ENCODE peak calls at places on chromosomes 6 and 20, in nine cellular contexts. One of them, this sample, is unnamed.

GRCh38 chr6:159700970-159701369 is 7.9 kb upstream of the SOD2 start:
- DNase-seq in PC-3: no peak
- DNase-seq in lower leg skin: no peak
- DNase-seq in foreskin fibroblast: no peak
- DNase-seq in mucosa of descending colon: no peak
- DNase-seq in CD4-positive, CD25-positive, alpha-beta regulatory T cell: no peak
- DNase-seq in AG04450: no peak
- DNase-seq in neural progenitor cell: no peak
- DNase-seq in right lobe of liver: no peak
- DNase-seq in this sample: no peak

GRCh38 chr20:10861086-10861485 is 187.3 kb upstream of the JAG1 start:
- DNase-seq in PC-3: peak
- DNase-seq in lower leg skin: no peak
- DNase-seq in foreskin fibroblast: no peak
- DNase-seq in mucosa of descending colon: no peak
- DNase-seq in CD4-positive, CD25-positive, alpha-beta regulatory T cell: no peak
- DNase-seq in AG04450: peak
- DNase-seq in neural progenitor cell: no peak
- DNase-seq in right lobe of liver: no peak
- DNase-seq in this sample: no peak

GRCh38 chr6:31621991-31622390 is 1.5 kb downstream of the PRRC2A start:
- DNase-seq in PC-3: peak
- DNase-seq in lower leg skin: no peak
- DNase-seq in foreskin fibroblast: no peak
- DNase-seq in mucosa of descending colon: no peak
- DNase-seq in CD4-positive, CD25-positive, alpha-beta regulatory T cell: no peak
- DNase-seq in AG04450: no peak
- DNase-seq in neural progenitor cell: no peak
- DNase-seq in right lobe of liver: no peak
- DNase-seq in this sample: no peak

GRCh38 chr6:6058054-6058444 is 51.3 kb upstream of the NRN1 start:
- DNase-seq in PC-3: no peak
- DNase-seq in lower leg skin: no peak
- DNase-seq in foreskin fibroblast: no peak
- DNase-seq in mucosa of descending colon: no peak
- DNase-seq in CD4-positive, CD25-positive, alpha-beta regulatory T cell: no peak
- DNase-seq in AG04450: no peak
- DNase-seq in neural progenitor cell: no peak
- DNase-seq in right lobe of liver: no peak
- DNase-seq in this sample: no peak

GRCh38 chr6:101395345-101395744 is 1.8 kb downstream of the GRIK2 start:
- DNase-seq in PC-3: peak
- DNase-seq in lower leg skin: no peak
- DNase-seq in foreskin fibroblast: no peak
- DNase-seq in mucosa of descending colon: no peak
- DNase-seq in CD4-positive, CD25-positive, alpha-beta regulatory T cell: no peak
- DNase-seq in AG04450: no peak
- DNase-seq in neural progenitor cell: no peak
- DNase-seq in right lobe of liver: no peak
- DNase-seq in this sample: no peak

GRCh38 chr20:58700121-58700780 is 7.7 kb downstream of the NPEPL1 start:
- DNase-seq in PC-3: no peak
- DNase-seq in lower leg skin: no peak
- DNase-seq in foreskin fibroblast: no peak
- DNase-seq in mucosa of descending colon: no peak
- DNase-seq in CD4-positive, CD25-positive, alpha-beta regulatory T cell: no peak
- DNase-seq in AG04450: peak
- DNase-seq in neural progenitor cell: no peak
- DNase-seq in right lobe of liver: peak
- DNase-seq in this sample: no peak

GRCh38 chr6:121668259-121668658 is 232.8 kb downstream of the GJA1 start:
- DNase-seq in PC-3: no peak
- DNase-seq in lower leg skin: no peak
- DNase-seq in foreskin fibroblast: no peak
- DNase-seq in mucosa of descending colon: no peak
- DNase-seq in CD4-positive, CD25-positive, alpha-beta regulatory T cell: no peak
- DNase-seq in AG04450: no peak
- DNase-seq in neural progenitor cell: no peak
- DNase-seq in right lobe of liver: no peak
- DNase-seq in this sample: no peak

GRCh38 chr6:129105035-129105434 is 222.1 kb downstream of the LAMA2 start:
- DNase-seq in PC-3: no peak
- DNase-seq in lower leg skin: no peak
- DNase-seq in foreskin fibroblast: peak
- DNase-seq in mucosa of descending colon: no peak
- DNase-seq in CD4-positive, CD25-positive, alpha-beta regulatory T cell: no peak
- DNase-seq in AG04450: no peak
- DNase-seq in neural progenitor cell: peak
- DNase-seq in right lobe of liver: no peak
- DNase-seq in this sample: no peak

GRCh38 chr20:57498425-57499400 is 26.2 kb downstream of the CTCFL start:
- DNase-seq in PC-3: peak
- DNase-seq in lower leg skin: no peak
- DNase-seq in foreskin fibroblast: no peak
- DNase-seq in mucosa of descending colon: no peak
- DNase-seq in CD4-positive, CD25-positive, alpha-beta regulatory T cell: peak
- DNase-seq in AG04450: no peak
- DNase-seq in neural progenitor cell: peak
- DNase-seq in right lobe of liver: no peak
- DNase-seq in this sample: peak

GRCh38 chr6:128363020-128363419 is 157.4 kb downstream of the PTPRK start:
- DNase-seq in PC-3: no peak
- DNase-seq in lower leg skin: no peak
- DNase-seq in foreskin fibroblast: no peak
- DNase-seq in mucosa of descending colon: no peak
- DNase-seq in CD4-positive, CD25-positive, alpha-beta regulatory T cell: no peak
- DNase-seq in AG04450: no peak
- DNase-seq in neural progenitor cell: no peak
- DNase-seq in right lobe of liver: no peak
- DNase-seq in this sample: no peak

GRCh38 chr6:117615981-117616961 is 14.0 kb upstream of the GOPC start:
- DNase-seq in PC-3: no peak
- DNase-seq in lower leg skin: no peak
- DNase-seq in foreskin fibroblast: no peak
- DNase-seq in mucosa of descending colon: no peak
- DNase-seq in CD4-positive, CD25-positive, alpha-beta regulatory T cell: no peak
- DNase-seq in AG04450: no peak
- DNase-seq in neural progenitor cell: peak
- DNase-seq in right lobe of liver: no peak
- DNase-seq in this sample: no peak

GRCh38 chr6:109610555-109610954 is 80.4 kb downstream of the AK9 start:
- DNase-seq in PC-3: no peak
- DNase-seq in lower leg skin: no peak
- DNase-seq in foreskin fibroblast: no peak
- DNase-seq in mucosa of descending colon: no peak
- DNase-seq in CD4-positive, CD25-positive, alpha-beta regulatory T cell: peak
- DNase-seq in AG04450: no peak
- DNase-seq in neural progenitor cell: no peak
- DNase-seq in right lobe of liver: no peak
- DNase-seq in this sample: no peak

GRCh38 chr6:111712398-111712797 is 106.7 kb upstream of the TRAF3IP2 start:
- DNase-seq in PC-3: no peak
- DNase-seq in lower leg skin: no peak
- DNase-seq in foreskin fibroblast: peak
- DNase-seq in mucosa of descending colon: no peak
- DNase-seq in CD4-positive, CD25-positive, alpha-beta regulatory T cell: no peak
- DNase-seq in AG04450: peak
- DNase-seq in neural progenitor cell: no peak
- DNase-seq in right lobe of liver: no peak
- DNase-seq in this sample: no peak

GRCh38 chr6:55293116-55293515 is 34.2 kb upstream of the GFRAL start:
- DNase-seq in PC-3: peak
- DNase-seq in lower leg skin: no peak
- DNase-seq in foreskin fibroblast: no peak
- DNase-seq in mucosa of descending colon: no peak
- DNase-seq in CD4-positive, CD25-positive, alpha-beta regulatory T cell: no peak
- DNase-seq in AG04450: no peak
- DNase-seq in neural progenitor cell: peak
- DNase-seq in right lobe of liver: no peak
- DNase-seq in this sample: peak

GRCh38 chr6:46327769-46328168 is 157.0 kb upstream of the ENPP5 start:
- DNase-seq in PC-3: no peak
- DNase-seq in lower leg skin: no peak
- DNase-seq in foreskin fibroblast: no peak
- DNase-seq in mucosa of descending colon: no peak
- DNase-seq in CD4-positive, CD25-positive, alpha-beta regulatory T cell: no peak
- DNase-seq in AG04450: no peak
- DNase-seq in neural progenitor cell: no peak
- DNase-seq in right lobe of liver: no peak
- DNase-seq in this sample: no peak

GRCh38 chr6:46323312-46323965 is 152.7 kb upstream of the ENPP5 start:
- DNase-seq in PC-3: peak
- DNase-seq in lower leg skin: peak
- DNase-seq in foreskin fibroblast: peak
- DNase-seq in mucosa of descending colon: no peak
- DNase-seq in CD4-positive, CD25-positive, alpha-beta regulatory T cell: peak
- DNase-seq in AG04450: no peak
- DNase-seq in neural progenitor cell: no peak
- DNase-seq in right lobe of liver: no peak
- DNase-seq in this sample: no peak

GRCh38 chr6:46323966-46324622 is 153.3 kb upstream of the ENPP5 start:
- DNase-seq in PC-3: no peak
- DNase-seq in lower leg skin: no peak
- DNase-seq in foreskin fibroblast: no peak
- DNase-seq in mucosa of descending colon: no peak
- DNase-seq in CD4-positive, CD25-positive, alpha-beta regulatory T cell: no peak
- DNase-seq in AG04450: no peak
- DNase-seq in neural progenitor cell: no peak
- DNase-seq in right lobe of liver: no peak
- DNase-seq in this sample: no peak

GRCh38 chr6:46324706-46325105 is 153.9 kb upstream of the ENPP5 start:
- DNase-seq in PC-3: no peak
- DNase-seq in lower leg skin: no peak
- DNase-seq in foreskin fibroblast: no peak
- DNase-seq in mucosa of descending colon: no peak
- DNase-seq in CD4-positive, CD25-positive, alpha-beta regulatory T cell: no peak
- DNase-seq in AG04450: no peak
- DNase-seq in neural progenitor cell: no peak
- DNase-seq in right lobe of liver: no peak
- DNase-seq in this sample: no peak

GRCh38 chr6:46325561-46326525 is 155.1 kb upstream of the ENPP5 start:
- DNase-seq in PC-3: peak
- DNase-seq in lower leg skin: no peak
- DNase-seq in foreskin fibroblast: peak
- DNase-seq in mucosa of descending colon: peak
- DNase-seq in CD4-positive, CD25-positive, alpha-beta regulatory T cell: peak
- DNase-seq in AG04450: no peak
- DNase-seq in neural progenitor cell: peak
- DNase-seq in right lobe of liver: no peak
- DNase-seq in this sample: peak
- H3K4me3 ChIP-seq in PC-3: no peak
- H3K4me3 ChIP-seq in lower leg skin: no peak
- H3K4me3 ChIP-seq in foreskin fibroblast: peak
- H3K4me3 ChIP-seq in mucosa of descending colon: no peak
- H3K4me3 ChIP-seq in CD4-positive, CD25-positive, alpha-beta regulatory T cell: no peak
- H3K4me3 ChIP-seq in AG04450: no peak
- H3K4me3 ChIP-seq in neural progenitor cell: no peak
- H3K4me3 ChIP-seq in right lobe of liver: no peak
- H3K4me3 ChIP-seq in this sample: peak

DNA sequence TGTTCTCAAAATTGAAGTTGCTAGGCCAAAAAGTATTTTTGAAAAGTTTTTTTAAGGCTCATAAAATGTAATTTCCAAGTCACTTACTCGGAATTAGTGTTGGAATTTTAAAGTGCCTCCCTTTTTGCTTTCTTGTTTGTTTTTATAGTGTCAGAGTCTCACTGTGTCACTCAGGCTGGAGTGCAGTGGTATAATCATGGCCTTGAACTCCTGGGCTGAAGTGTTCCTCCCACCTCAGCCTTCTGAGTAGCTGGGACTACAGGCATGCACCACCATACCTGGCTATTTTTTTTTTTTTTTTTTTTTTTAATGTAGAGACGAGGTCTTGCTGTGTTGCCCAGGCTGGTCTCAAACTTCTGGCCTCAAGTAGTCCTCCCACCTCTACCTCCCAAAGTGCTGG is 40.0 kb upstream of the GNRH2 start:
- DNase-seq in PC-3: no peak
- DNase-seq in lower leg skin: no peak
- DNase-seq in foreskin fibroblast: no peak
- DNase-seq in mucosa of descending colon: no peak
- DNase-seq in CD4-positive, CD25-positive, alpha-beta regulatory T cell: no peak
- DNase-seq in AG04450: no peak
- DNase-seq in neural progenitor cell: no peak
- DNase-seq in right lobe of liver: no peak
- DNase-seq in this sample: no peak
- H3K4me3 ChIP-seq in PC-3: no peak
- H3K4me3 ChIP-seq in lower leg skin: no peak
- H3K4me3 ChIP-seq in foreskin fibroblast: no peak
- H3K4me3 ChIP-seq in mucosa of descending colon: no peak
- H3K4me3 ChIP-seq in CD4-positive, CD25-positive, alpha-beta regulatory T cell: no peak
- H3K4me3 ChIP-seq in AG04450: no peak
- H3K4me3 ChIP-seq in neural progenitor cell: no peak
- H3K4me3 ChIP-seq in right lobe of liver: no peak
- H3K4me3 ChIP-seq in this sample: no peak

GRCh38 chr6:142843344-142843743 is 101.6 kb downstream of the HIVEP2 start:
- DNase-seq in PC-3: no peak
- DNase-seq in lower leg skin: no peak
- DNase-seq in foreskin fibroblast: no peak
- DNase-seq in mucosa of descending colon: no peak
- DNase-seq in CD4-positive, CD25-positive, alpha-beta regulatory T cell: no peak
- DNase-seq in AG04450: no peak
- DNase-seq in neural progenitor cell: no peak
- DNase-seq in right lobe of liver: no peak
- DNase-seq in this sample: no peak
- H3K4me3 ChIP-seq in PC-3: peak
- H3K4me3 ChIP-seq in lower leg skin: no peak
- H3K4me3 ChIP-seq in foreskin fibroblast: no peak
- H3K4me3 ChIP-seq in mucosa of descending colon: no peak
- H3K4me3 ChIP-seq in CD4-positive, CD25-positive, alpha-beta regulatory T cell: peak
- H3K4me3 ChIP-seq in AG04450: no peak
- H3K4me3 ChIP-seq in neural progenitor cell: no peak
- H3K4me3 ChIP-seq in right lobe of liver: no peak
- H3K4me3 ChIP-seq in this sample: peak

GRCh38 chr6:41503435-41503768 is 42.8 kb upstream of the FOXP4 start:
- DNase-seq in PC-3: no peak
- DNase-seq in lower leg skin: no peak
- DNase-seq in foreskin fibroblast: no peak
- DNase-seq in mucosa of descending colon: no peak
- DNase-seq in CD4-positive, CD25-positive, alpha-beta regulatory T cell: no peak
- DNase-seq in AG04450: no peak
- DNase-seq in neural progenitor cell: no peak
- DNase-seq in right lobe of liver: no peak
- DNase-seq in this sample: no peak

GRCh38 chr6:41502607-41503434 is 43.4 kb upstream of the FOXP4 start:
- DNase-seq in PC-3: no peak
- DNase-seq in lower leg skin: no peak
- DNase-seq in foreskin fibroblast: no peak
- DNase-seq in mucosa of descending colon: no peak
- DNase-seq in CD4-positive, CD25-positive, alpha-beta regulatory T cell: no peak
- DNase-seq in AG04450: no peak
- DNase-seq in neural progenitor cell: peak
- DNase-seq in right lobe of liver: no peak
- DNase-seq in this sample: no peak

GRCh38 chr6:41503841-41504525 is 42.2 kb upstream of the FOXP4 start:
- DNase-seq in PC-3: peak
- DNase-seq in lower leg skin: no peak
- DNase-seq in foreskin fibroblast: no peak
- DNase-seq in mucosa of descending colon: no peak
- DNase-seq in CD4-positive, CD25-positive, alpha-beta regulatory T cell: no peak
- DNase-seq in AG04450: no peak
- DNase-seq in neural progenitor cell: peak
- DNase-seq in right lobe of liver: no peak
- DNase-seq in this sample: no peak

GRCh38 chr6:41505084-41506049 is 40.8 kb upstream of the FOXP4 start:
- DNase-seq in PC-3: peak
- DNase-seq in lower leg skin: peak
- DNase-seq in foreskin fibroblast: peak
- DNase-seq in mucosa of descending colon: peak
- DNase-seq in CD4-positive, CD25-positive, alpha-beta regulatory T cell: no peak
- DNase-seq in AG04450: peak
- DNase-seq in neural progenitor cell: peak
- DNase-seq in right lobe of liver: peak
- DNase-seq in this sample: no peak

GRCh38 chr6:41504526-41505021 is 41.6 kb upstream of the FOXP4 start:
- DNase-seq in PC-3: peak
- DNase-seq in lower leg skin: no peak
- DNase-seq in foreskin fibroblast: no peak
- DNase-seq in mucosa of descending colon: no peak
- DNase-seq in CD4-positive, CD25-positive, alpha-beta regulatory T cell: no peak
- DNase-seq in AG04450: no peak
- DNase-seq in neural progenitor cell: no peak
- DNase-seq in right lobe of liver: no peak
- DNase-seq in this sample: no peak
- H3K4me3 ChIP-seq in PC-3: peak
- H3K4me3 ChIP-seq in lower leg skin: no peak
- H3K4me3 ChIP-seq in foreskin fibroblast: no peak
- H3K4me3 ChIP-seq in mucosa of descending colon: no peak
- H3K4me3 ChIP-seq in CD4-positive, CD25-positive, alpha-beta regulatory T cell: no peak
- H3K4me3 ChIP-seq in AG04450: peak
- H3K4me3 ChIP-seq in neural progenitor cell: peak
- H3K4me3 ChIP-seq in right lobe of liver: no peak
- H3K4me3 ChIP-seq in this sample: no peak

This sample was measured in Jurkat, Clone E6-1.